ENCODE peak calls at places on chromosomes 6 and 20, in four cellular contexts. W is mammary epithelial cell, E is astrocyte, Z is GM23248. X is an unnamed sample.

GRCh38 chr6:135196739-135197510 is 15.8 kb downstream of the MYB start:
- DNase-seq in W (no peak), E (no peak), Z (no peak), X (no peak)

GRCh38 chr6:110567957-110568696 is 91.7 kb upstream of the SLC22A16 start:
- DNase-seq in W (no peak), E (no peak), Z (no peak), X (peak; percentile 10)

GRCh38 chr20:45752747-45753146 is 30.6 kb downstream of the SPINT4 start:
- DNase-seq in W (peak; percentile 5), E (peak; percentile 50), Z (peak; percentile 45), X (no peak)

GRCh38 chr6:106692112-106692822 is 62.9 kb downstream of the QRSL1 start:
- DNase-seq in W (peak; percentile 70), E (peak; percentile 67), Z (peak; percentile 74), X (no peak)

GRCh38 chr6:11093065-11093590 is 506 bp upstream of the SMIM13 start:
- DNase-seq in W (no peak), E (peak; percentile 38), Z (peak; percentile 62), X (peak; percentile 77)

GRCh38 chr6:27514906-27515495 is 42.1 kb upstream of the ZNF184 start:
- DNase-seq in W (no peak), E (no peak), Z (no peak), X (no peak)

GRCh38 chr20:38700926-38701325 is 23.4 kb upstream of the SLC32A1 start:
- DNase-seq in W (no peak), E (no peak), Z (no peak), X (no peak)

GRCh38 chr20:1322511-1323245 is 6.3 kb downstream of the SDCBP2 start:
- DNase-seq in W (peak; percentile 47), E (peak; percentile 95), Z (peak; percentile 98), X (no peak)

GRCh38 chr6:32905078-32905477 is 35.8 kb downstream of the HLA-DMB start:
- DNase-seq in W (no peak), E (no peak), Z (no peak), X (no peak)

GRCh38 chr6:48032156-48032555 is 78.8 kb downstream of the PTCHD4 start:
- DNase-seq in W (peak; percentile 87), E (peak; percentile 98), Z (peak; percentile 84), X (no peak)

GRCh38 chr6:167996424-167997199 is 859 bp upstream of the KIF25 start:
- DNase-seq in W (no peak), E (no peak), Z (no peak), X (no peak)

GRCh38 chr6:30192076-30192475 is 21.1 kb downstream of the TRIM26 start:
- DNase-seq in W (no peak), E (no peak), Z (no peak), X (no peak)

GRCh38 chr6:40477246-40478126 is 109.7 kb downstream of the LRFN2 start:
- DNase-seq in W (no peak), E (no peak), Z (no peak), X (no peak)

GRCh38 chr6:127162808-127163207 is 44.3 kb downstream of the RSPO3 start:
- DNase-seq in W (no peak), E (peak; percentile 23), Z (no peak), X (no peak)

GRCh38 chr6:12010635-12011275 is 1.4 kb upstream of the HIVEP1 start:
- DNase-seq in W (no peak), E (no peak), Z (peak; percentile 79), X (peak; percentile 41)

GRCh38 chr6:74369556-74369993 is 673.6 kb downstream of the CD109 start:
- DNase-seq in W (peak; percentile 71), E (peak; percentile 83), Z (peak; percentile 91), X (no peak)

GRCh38 chr6:111707773-111708172 is 102.1 kb upstream of the TRAF3IP2 start:
- DNase-seq in W (no peak), E (no peak), Z (no peak), X (no peak)

GRCh38 chr20:37615507-37616425 is 78.1 kb upstream of the CTNNBL1 start:
- DNase-seq in W (peak; percentile 16), E (peak; percentile 8), Z (peak; percentile 32), X (peak; percentile 64)

GRCh38 chr6:169967687-169968086 is 216.3 kb downstream of the ERMARD start:
- DNase-seq in W (no peak), E (no peak), Z (no peak), X (no peak)

GRCh38 chr6:134577998-134578397 is 260.1 kb upstream of the SGK1 start:
- DNase-seq in W (peak; percentile 25), E (peak; percentile 4), Z (peak; percentile 55), X (no peak)

GRCh38 chr20:51402201-51402600 is 140.3 kb downstream of the NFATC2 start:
- DNase-seq in W (no peak), E (peak; percentile 62), Z (no peak), X (peak; percentile 59)

GRCh38 chr6:1536526-1537429 is 72.9 kb upstream of the FOXC1 start:
- DNase-seq in W (no peak), E (no peak), Z (no peak), X (no peak)

DNA sequence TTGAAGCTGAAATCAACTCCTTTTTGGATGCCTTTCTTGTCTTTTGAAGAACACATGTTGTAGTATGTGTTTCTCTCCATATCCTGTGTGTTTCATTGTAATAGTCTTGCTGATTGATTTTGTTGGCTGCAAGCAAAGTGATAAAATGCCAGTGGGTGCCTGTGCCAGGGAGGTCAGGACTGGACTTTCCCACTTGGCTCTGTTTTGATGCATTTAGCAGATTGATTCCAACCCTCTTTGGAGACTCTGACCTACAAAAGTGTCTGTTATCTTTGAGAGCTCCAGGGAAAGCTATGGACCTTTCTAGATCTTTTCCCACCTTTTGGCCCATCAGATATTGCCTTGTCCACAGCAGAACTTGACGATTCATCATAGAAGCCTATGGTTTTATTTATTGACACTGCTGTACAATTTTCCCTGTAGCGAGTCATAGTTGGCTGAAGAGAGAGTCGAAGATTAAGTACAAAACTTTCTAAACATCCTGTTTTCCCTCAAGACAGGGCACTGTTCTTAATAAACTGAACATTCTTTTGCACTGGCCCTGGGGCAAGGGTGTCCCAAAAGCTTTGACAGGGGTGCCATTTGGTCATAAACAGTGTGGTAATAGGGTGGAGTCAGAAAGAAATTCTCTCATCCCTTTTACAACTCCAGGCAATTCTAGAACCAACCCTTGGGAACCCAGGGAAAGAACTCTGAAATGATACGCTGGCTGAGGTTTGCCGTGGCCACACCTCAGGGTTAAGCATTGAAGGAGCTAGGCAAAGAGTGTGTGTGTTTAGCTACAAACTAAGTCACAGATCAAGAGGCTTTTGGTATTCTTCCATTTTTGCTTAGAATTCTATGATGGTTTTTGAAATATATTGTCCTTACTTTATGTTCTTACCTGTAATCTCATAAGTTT is 53.7 kb downstream of the E2F3 start:
- DNase-seq in W (peak; percentile 58), E (no peak), Z (peak; percentile 38), X (no peak)
- H4K20me1 ChIP-seq in W (peaks cover 3% of the 10 kb centered on the region), E (peaks cover 84% of the 10 kb centered on the region), Z (peaks cover 2% of the 10 kb centered on the region), X (peaks cover 16% of the 10 kb centered on the region)

DNA sequence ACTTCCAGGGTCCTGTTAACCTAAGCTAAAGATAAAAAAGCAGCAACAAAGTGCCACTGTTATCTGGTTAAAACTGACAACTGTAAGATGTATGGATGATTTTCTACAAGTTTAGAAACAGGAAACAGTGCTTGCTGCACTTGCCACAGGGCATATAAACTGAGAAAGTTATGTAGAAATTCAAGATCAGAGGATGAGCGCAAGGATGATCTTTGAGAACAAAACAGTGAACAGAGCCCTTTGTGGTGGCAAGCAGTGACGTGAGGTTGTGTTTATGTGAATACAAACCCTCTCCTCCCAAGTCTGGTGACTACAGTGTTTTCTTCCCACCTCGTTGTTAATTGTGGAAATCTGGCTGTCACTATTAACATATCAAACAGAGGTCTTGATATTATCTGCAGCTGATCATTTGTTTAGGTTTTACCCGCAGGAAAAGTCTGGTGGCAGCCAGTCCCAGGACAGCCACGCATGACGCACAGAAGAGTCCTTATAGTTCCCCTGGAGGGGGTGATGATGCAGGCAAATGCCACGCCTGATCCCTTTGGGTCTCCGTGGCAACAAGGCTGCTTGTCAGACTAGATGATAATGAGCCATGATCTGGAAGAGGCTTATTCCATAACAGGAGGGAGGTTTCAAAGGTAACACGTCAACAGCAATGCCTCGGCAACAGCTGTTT is 43.1 kb upstream of the TNFAIP3 start:
- DNase-seq in W (peak; percentile 95), E (peak; percentile 72), Z (peak; percentile 82), X (no peak)
- H3K27ac ChIP-seq in W (peak overlapping the region; percentile 87), E (peak overlapping the region; percentile 22), Z (no peak overlapping the region), X (no peak overlapping the region)

GRCh38 chr20:50101900-50102299 is 11.1 kb downstream of the UBE2V1 start:
- DNase-seq in W (no peak), E (no peak), Z (no peak), X (no peak)

GRCh38 chr20:50099121-50099520 is 13.8 kb downstream of the UBE2V1 start:
- DNase-seq in W (no peak), E (no peak), Z (no peak), X (no peak)

GRCh38 chr20:50099565-50099991 is 13.4 kb downstream of the UBE2V1 start:
- DNase-seq in W (no peak), E (no peak), Z (no peak), X (no peak)

GRCh38 chr20:50100552-50100951 is 12.4 kb downstream of the UBE2V1 start:
- DNase-seq in W (no peak), E (no peak), Z (no peak), X (no peak)

GRCh38 chr20:50101281-50101680 is 11.7 kb downstream of the UBE2V1 start:
- DNase-seq in W (no peak), E (no peak), Z (no peak), X (no peak)
- H3K4me1 ChIP-seq in W (peaks cover 13% of the 10 kb centered on the region), E (peaks cover 5% of the 10 kb centered on the region), Z (peaks cover 53% of the 10 kb centered on the region), X (peaks cover 10% of the 10 kb centered on the region)

GRCh38 chr20:47318027-47318595 is 38.4 kb downstream of the ZMYND8 start:
- DNase-seq in W (peak; percentile 74), E (peak; percentile 75), Z (peak; percentile 74), X (no peak)

GRCh38 chr20:47315339-47315662 is 41.2 kb downstream of the ZMYND8 start:
- DNase-seq in W (no peak), E (no peak), Z (peak; percentile 72), X (no peak)

GRCh38 chr20:47317127-47317895 is 39.2 kb downstream of the ZMYND8 start:
- DNase-seq in W (peak; percentile 100), E (peak; percentile 99), Z (peak; percentile 98), X (peak; percentile 41)

GRCh38 chr20:47314647-47315338 is 41.7 kb downstream of the ZMYND8 start:
- DNase-seq in W (no peak), E (no peak), Z (no peak), X (no peak)

GRCh38 chr20:47316776-47317126 is 39.7 kb downstream of the ZMYND8 start:
- DNase-seq in W (no peak), E (no peak), Z (no peak), X (no peak)
- H4K20me1 ChIP-seq in W (no peaks in the 10 kb centered on the region), E (no peaks in the 10 kb centered on the region), Z (no peaks in the 10 kb centered on the region), X (no peaks in the 10 kb centered on the region)